ENCODE peak calls at places on chromosomes 7 and 10, in seven cellular contexts. N is BJ, M is Caco-2, B is SK-N-SH, A is adrenal gland, O is IMR-90, Y is endodermal cell. I is an unnamed sample.

GRCh38 chr10:44948713-44949112 is 10.9 kb upstream of the RASSF4 start:
- DNase-seq in N (no peak), M (no peak), B (no peak), A (no peak), O (no peak), Y (no peak), I (no peak)

GRCh38 chr10:31426425-31426824 is 107.4 kb downstream of the ZEB1 start:
- DNase-seq in N (peak; percentile 13), M (no peak), B (no peak), A (no peak), O (peak; percentile 94), Y (no peak), I (peak; percentile 64)

GRCh38 chr10:120477723-120478270 is 20.8 kb downstream of the PLPP4 start:
- DNase-seq in N (no peak), M (no peak), B (no peak), A (no peak), O (no peak), Y (no peak), I (peak; percentile 56)

GRCh38 chr10:29652192-29652591 is 17.4 kb upstream of the SVIL start:
- DNase-seq in N (no peak), M (no peak), B (no peak), A (no peak), O (no peak), Y (no peak), I (no peak)

GRCh38 chr10:52353960-52354394 is 39.9 kb downstream of the DKK1 start:
- DNase-seq in N (peak; percentile 82), M (peak; percentile 80), B (no peak), A (no peak), O (peak; percentile 73), Y (no peak), I (peak; percentile 90)

GRCh38 chr10:18773180-18773579 is 113.9 kb downstream of the ARL5B start:
- DNase-seq in N (no peak), M (no peak), B (no peak), A (no peak), O (no peak), Y (no peak), I (no peak)

GRCh38 chr10:5525581-5526271 is 965 bp downstream of the CALML3 start:
- DNase-seq in N (no peak), M (no peak), B (no peak), A (no peak), O (no peak), Y (peak; percentile 40), I (no peak)

GRCh38 chr7:44290250-44290616 is 35.2 kb downstream of the CAMK2B start:
- DNase-seq in N (no peak), M (no peak), B (peak; percentile 73), A (peak; percentile 14), O (no peak), Y (peak; percentile 31), I (no peak)

GRCh38 chr10:86678999-86679792 is 10.9 kb downstream of the LDB3 start:
- DNase-seq in N (no peak), M (no peak), B (no peak), A (no peak), O (no peak), Y (no peak), I (no peak)

GRCh38 chr10:114933588-114933987 is 4.4 kb upstream of the TRUB1 start:
- DNase-seq in N (no peak), M (no peak), B (no peak), A (no peak), O (peak; percentile 30), Y (no peak), I (peak; percentile 8)

GRCh38 chr7:123538189-123538714 is 3.9 kb upstream of the IQUB start:
- DNase-seq in N (peak; percentile 59), M (no peak), B (no peak), A (no peak), O (peak; percentile 90), Y (no peak), I (peak; percentile 64)

GRCh38 chr7:98627062-98627790 is 10.1 kb downstream of the NPTX2 start:
- DNase-seq in N (no peak), M (no peak), B (no peak), A (no peak), O (no peak), Y (no peak), I (no peak)

GRCh38 chr10:21724695-21725371 is 190.8 kb downstream of the MLLT10 start:
- DNase-seq in N (peak; percentile 94), M (peak; percentile 39), B (peak; percentile 61), A (peak; percentile 98), O (peak; percentile 100), Y (peak; percentile 45), I (peak; percentile 99)

GRCh38 chr10:21721000-21721670 is 187.1 kb downstream of the MLLT10 start:
- DNase-seq in N (no peak), M (no peak), B (no peak), A (no peak), O (peak; percentile 68), Y (no peak), I (peak; percentile 21)

GRCh38 chr10:21726601-21727295 is 192.7 kb downstream of the MLLT10 start:
- DNase-seq in N (no peak), M (no peak), B (no peak), A (no peak), O (peak; percentile 26), Y (no peak), I (peak; percentile 48)

GRCh38 chr10:21722209-21722608 is 188.2 kb downstream of the MLLT10 start:
- DNase-seq in N (no peak), M (no peak), B (no peak), A (no peak), O (no peak), Y (no peak), I (no peak)

DNA sequence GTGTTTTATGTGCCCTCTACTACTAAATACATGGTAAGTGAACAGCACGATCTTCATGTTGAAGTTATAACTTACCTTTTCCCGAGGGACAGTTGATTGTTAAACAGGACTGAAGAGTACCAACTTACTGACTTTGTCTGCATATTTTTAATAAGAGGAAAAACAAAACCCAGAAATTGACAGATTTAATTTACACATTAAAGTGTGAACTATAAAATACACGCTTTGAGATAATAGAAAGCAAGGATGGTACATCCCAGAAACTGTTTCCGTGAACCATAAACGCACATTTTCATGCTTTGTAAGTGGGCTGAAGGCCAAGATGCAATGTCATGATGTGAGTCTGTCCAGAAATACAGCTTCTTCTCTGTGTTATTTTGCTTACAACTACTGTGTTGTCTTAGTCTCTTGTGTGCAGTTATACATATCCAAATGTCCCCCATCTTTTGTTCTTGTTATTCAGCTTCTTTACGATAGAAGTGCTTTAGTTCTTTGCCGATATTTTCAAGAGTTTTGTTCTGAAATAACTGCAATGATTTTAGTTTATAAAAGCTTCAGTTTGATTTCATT is 190.1 kb downstream of the MLLT10 start:
- DNase-seq in N (no peak), M (no peak), B (no peak), A (no peak), O (peak; percentile 45), Y (no peak), I (no peak)
- H3K4me3 ChIP-seq in N (no peak overlapping the region), M (no peak overlapping the region), B (no peak overlapping the region), A (no peak overlapping the region), O (no peak overlapping the region), Y (peak overlapping the region; percentile 17), I (no peak overlapping the region)

GRCh38 chr10:101029520-101030309 is 1.2 kb downstream of the PDZD7 start:
- DNase-seq in N (no peak), M (no peak), B (no peak), A (no peak), O (no peak), Y (peak; percentile 84), I (no peak)
- TF ChIP-seq CTCF in N (peak; percentile 20), M (no peak), B (peak; percentile 26), A (no peak), O (no peak), Y (peak; percentile 75), I (peak; percentile 12)

GRCh38 chr7:150736864-150737263 is 354 bp upstream of the GIMAP5 start:
- DNase-seq in N (no peak), M (no peak), B (no peak), A (no peak), O (no peak), Y (no peak), I (no peak)
- H3K4me3 ChIP-seq in N (no peak overlapping the region), M (no peak overlapping the region), B (no peak overlapping the region), A (no peak overlapping the region), O (no peak overlapping the region), Y (no peak overlapping the region), I (no peak overlapping the region)

DNA sequence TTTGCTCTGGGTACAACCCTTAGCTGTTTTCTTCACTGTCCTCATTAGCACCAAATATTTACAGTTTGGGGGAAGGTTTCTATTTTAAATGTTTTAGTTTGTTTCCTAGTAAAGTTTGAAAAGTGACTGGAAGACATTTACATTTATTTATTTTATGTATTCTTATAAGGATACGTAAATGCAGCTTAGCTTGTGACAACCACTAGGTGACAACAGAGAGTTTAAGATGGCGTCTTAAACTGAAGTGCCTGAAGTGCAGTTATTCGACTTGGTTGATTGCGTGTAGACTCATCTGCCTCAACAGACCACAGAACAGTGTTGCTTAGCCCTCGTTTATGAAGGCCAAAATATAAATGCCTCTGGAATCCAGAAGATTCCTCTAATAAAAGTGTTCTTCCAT is 378.2 kb upstream of the MYO3A start:
- DNase-seq in N (no peak), M (no peak), B (no peak), A (no peak), O (no peak), Y (no peak), I (no peak)
- TF ChIP-seq CTCF in N (no peak), M (peak; percentile 21), B (peak; percentile 30), A (no peak), O (no peak), Y (peak; percentile 76), I (no peak)

GRCh38 chr7:27145884-27146401 is 1.6 kb downstream of the HOXA6 start:
- DNase-seq in N (no peak), M (no peak), B (peak; percentile 39), A (no peak), O (no peak), Y (no peak), I (no peak)
- H3K4me3 ChIP-seq in N (no peak overlapping the region), M (no peak overlapping the region), B (no peak overlapping the region), A (no peak overlapping the region), O (peak overlapping the region; percentile 40), Y (no peak overlapping the region), I (no peak overlapping the region)